ENCODE peak calls at places on chromosome 13, in ten cellular contexts. B is HepG2; S is PC-9; G is CD8-positive, alpha-beta T cell; X is astrocyte; W is cardiac muscle cell; Y is kidney; D is mesendoderm; O is heart left ventricle; U is CD4-positive, CD25-positive, alpha-beta regulatory T cell. M is an unnamed sample.

GRCh38 chr13:41458187-41458938 is 1.0 kb downstream of the RGCC start:
- DNase-seq in B (no peak), S (no peak), G (peak; percentile 32), X (peak; percentile 14), W (peak; percentile 18), Y (peak; percentile 79), D (peak; percentile 43), O (peak; percentile 32), U (peak; percentile 74), M (peak; percentile 52)

GRCh38 chr13:93304134-93304533 is 77.5 kb downstream of the GPC6 start:
- DNase-seq in B (no peak), S (no peak), G (no peak), X (no peak), W (no peak), Y (no peak), D (no peak), O (no peak), U (no peak), M (no peak)

GRCh38 chr13:51243832-51244231 is 21.6 kb downstream of the FAM124A start:
- DNase-seq in B (no peak), S (no peak), G (no peak), X (no peak), W (no peak), Y (no peak), D (peak; percentile 46), O (no peak), U (no peak), M (no peak)

GRCh38 chr13:34416833-34417425 is 525.1 kb upstream of the NBEA start:
- DNase-seq in B (no peak), S (no peak), G (no peak), X (peak; percentile 83), W (peak; percentile 88), Y (peak; percentile 81), D (no peak), O (peak; percentile 57), U (no peak), M (no peak)

GRCh38 chr13:19810996-19811881 is 28.5 kb upstream of the PSPC1 start:
- DNase-seq in B (peak; percentile 10), S (no peak), G (no peak), X (no peak), W (peak; percentile 12), Y (no peak), D (peak; percentile 3), O (no peak), U (no peak), M (no peak)

GRCh38 chr13:45004096-45004495 is 14.8 kb downstream of the GPALPP1 start:
- DNase-seq in B (no peak), S (no peak), G (no peak), X (no peak), W (no peak), Y (no peak), D (no peak), O (no peak), U (no peak), M (no peak)

GRCh38 chr13:51848674-51849073 is 3.7 kb upstream of the TMEM272 start:
- DNase-seq in B (peak; percentile 15), S (no peak), G (no peak), X (peak; percentile 49), W (peak; percentile 18), Y (no peak), D (no peak), O (no peak), U (no peak), M (no peak)

GRCh38 chr13:58949646-58950045 is 1214.1 kb downstream of the DIAPH3 start:
- DNase-seq in B (no peak), S (no peak), G (no peak), X (no peak), W (no peak), Y (no peak), D (peak; percentile 45), O (no peak), U (no peak), M (no peak)

GRCh38 chr13:94343243-94343585 is 136.3 kb downstream of the DCT start:
- DNase-seq in B (no peak), S (no peak), G (no peak), X (peak; percentile 61), W (no peak), Y (no peak), D (no peak), O (no peak), U (no peak), M (no peak)

GRCh38 chr13:91203430-91203829 is 144.1 kb upstream of the MIR17HG start:
- DNase-seq in B (peak; percentile 14), S (no peak), G (no peak), X (no peak), W (no peak), Y (no peak), D (peak; percentile 80), O (no peak), U (no peak), M (no peak)

DNA sequence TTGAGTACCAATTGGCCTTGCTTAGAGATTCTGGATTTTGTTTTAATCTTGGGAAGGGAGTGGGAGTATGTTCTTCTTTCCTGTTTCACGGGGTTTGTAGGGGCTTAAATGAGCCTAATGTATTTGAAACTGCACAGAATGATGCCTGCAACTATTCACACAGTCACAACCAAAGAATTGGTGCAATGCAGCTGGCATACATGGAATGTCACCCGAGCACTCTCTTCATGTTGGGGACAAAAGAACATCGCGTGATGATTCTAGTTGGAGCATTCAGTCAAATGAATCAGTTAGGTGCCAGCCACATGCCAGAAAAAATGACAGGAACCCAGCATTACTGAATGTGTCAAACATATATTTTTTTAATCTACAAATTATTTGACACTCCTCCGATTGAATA is 22.1 kb downstream of the STARD13 start:
- DNase-seq in B (no peak), S (peak; percentile 35), G (no peak), X (no peak), W (no peak), Y (no peak), D (no peak), O (no peak), U (no peak), M (no peak)
- H3K4me1 ChIP-seq in B (peaks cover 92% of the 10 kb centered on the region), S (peaks cover 46% of the 10 kb centered on the region), G (no peaks in the 10 kb centered on the region), X (peaks cover 40% of the 10 kb centered on the region), W (peaks cover 44% of the 10 kb centered on the region), Y (peaks cover 4% of the 10 kb centered on the region), D (peaks cover 4% of the 10 kb centered on the region), O (peaks cover 50% of the 10 kb centered on the region), U (no peaks in the 10 kb centered on the region), M (no peaks in the 10 kb centered on the region)

DNA sequence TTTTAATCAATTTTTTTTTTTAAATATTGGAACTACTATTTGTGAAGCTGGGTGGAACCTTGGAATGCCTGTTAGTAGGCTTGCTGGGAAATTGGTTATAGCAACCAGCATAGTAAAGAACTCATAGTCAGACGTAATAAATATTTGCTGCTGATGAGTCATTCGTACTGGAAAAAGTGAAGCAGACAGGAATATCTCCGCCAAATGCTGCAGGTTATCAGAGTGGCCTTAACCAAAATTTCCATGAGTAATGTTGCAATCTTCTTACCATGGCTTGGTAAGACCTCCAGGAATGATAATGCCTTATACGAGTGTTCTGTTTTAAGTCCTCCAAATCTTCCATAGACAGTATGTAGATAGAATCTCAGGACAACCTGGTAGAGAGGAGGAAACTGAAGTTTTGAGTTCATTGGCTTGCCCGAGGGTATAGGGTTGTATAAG is 34.2 kb downstream of the MBNL2 start:
- DNase-seq in B (peak; percentile 85), S (peak; percentile 50), G (no peak), X (peak; percentile 99), W (peak; percentile 95), Y (no peak), D (peak; percentile 58), O (no peak), U (no peak), M (no peak)
- H3K4me1 ChIP-seq in B (peaks cover 71% of the 10 kb centered on the region), S (peaks cover 91% of the 10 kb centered on the region), G (peaks cover 10% of the 10 kb centered on the region), X (peaks cover 67% of the 10 kb centered on the region), W (peaks cover 24% of the 10 kb centered on the region), Y (peaks cover 30% of the 10 kb centered on the region), D (peaks cover 4% of the 10 kb centered on the region), O (peaks cover 48% of the 10 kb centered on the region), U (peaks cover 28% of the 10 kb centered on the region), M (peaks cover 18% of the 10 kb centered on the region)

GRCh38 chr13:98975822-98976261 is 2.0 kb downstream of the DOCK9 start:
- DNase-seq in B (no peak), S (peak; percentile 13), G (no peak), X (no peak), W (peak; percentile 21), Y (no peak), D (peak; percentile 79), O (no peak), U (no peak), M (no peak)

GRCh38 chr13:98978280-98978679 is 416 bp upstream of the DOCK9 start:
- DNase-seq in B (no peak), S (peak; percentile 23), G (no peak), X (peak; percentile 97), W (peak; percentile 39), Y (no peak), D (no peak), O (no peak), U (no peak), M (no peak)

GRCh38 chr13:98976338-98976737 is 1.5 kb downstream of the DOCK9 start:
- DNase-seq in B (no peak), S (no peak), G (no peak), X (peak; percentile 51), W (peak; percentile 59), Y (no peak), D (no peak), O (no peak), U (no peak), M (no peak)

GRCh38 chr13:98977568-98978270 is at the start of gene DOCK9:
- DNase-seq in B (no peak), S (peak; percentile 54), G (no peak), X (peak; percentile 80), W (peak; percentile 81), Y (peak; percentile 82), D (peak; percentile 57), O (peak; percentile 75), U (no peak), M (no peak)

DNA sequence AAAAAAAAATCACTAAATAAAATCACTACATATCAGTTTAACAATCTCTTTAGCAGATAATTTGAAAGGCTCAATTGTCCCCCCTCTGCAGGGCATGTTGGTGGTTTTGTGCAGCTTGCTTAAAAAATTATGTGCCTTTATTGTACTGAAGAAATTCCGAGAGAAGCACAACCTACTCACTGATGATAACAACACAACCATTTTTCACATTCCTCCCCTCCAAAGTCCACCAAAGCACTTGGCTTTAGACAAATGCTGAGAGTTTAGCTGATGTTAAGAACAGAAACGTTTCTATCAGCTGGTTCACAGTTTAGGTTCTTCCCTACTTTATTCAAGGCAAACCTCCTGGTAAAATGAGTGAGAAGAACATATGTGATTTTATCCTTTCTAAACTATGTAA is 923 bp downstream of the DOCK9 start:
- DNase-seq in B (no peak), S (no peak), G (no peak), X (peak; percentile 59), W (peak; percentile 48), Y (no peak), D (no peak), O (no peak), U (no peak), M (no peak)
- H3K4me1 ChIP-seq in B (peaks cover 10% of the 10 kb centered on the region), S (peaks cover 66% of the 10 kb centered on the region), G (peaks cover 54% of the 10 kb centered on the region), X (peaks cover 48% of the 10 kb centered on the region), W (peaks cover 50% of the 10 kb centered on the region), Y (no peaks in the 10 kb centered on the region), D (peaks cover 13% of the 10 kb centered on the region), O (peaks cover 8% of the 10 kb centered on the region), U (peaks cover 2% of the 10 kb centered on the region), M (peaks cover 69% of the 10 kb centered on the region)

DNA sequence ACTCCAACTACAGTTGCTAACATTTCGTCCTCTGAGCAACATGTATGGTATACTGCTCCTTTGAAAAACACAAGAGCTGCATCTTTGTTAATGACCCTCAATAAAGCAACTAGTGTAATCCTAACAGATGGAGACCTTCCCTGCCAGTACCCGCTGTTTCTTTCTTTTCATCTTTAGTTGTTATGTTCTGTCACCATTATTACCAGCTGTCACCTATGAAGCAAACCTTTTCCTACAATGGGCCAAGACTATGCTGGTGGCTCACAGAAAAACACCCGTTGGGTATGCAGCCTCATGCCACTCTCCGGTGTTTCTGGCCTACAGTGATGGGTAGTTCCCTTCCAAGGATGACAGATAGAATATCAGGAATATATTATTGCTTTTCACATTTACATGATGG is 29.7 kb upstream of the CYSLTR2 start:
- DNase-seq in B (no peak), S (no peak), G (no peak), X (no peak), W (no peak), Y (no peak), D (no peak), O (no peak), U (no peak), M (no peak)
- H3K4me1 ChIP-seq in B (peaks cover 45% of the 10 kb centered on the region), S (no peaks in the 10 kb centered on the region), G (no peaks in the 10 kb centered on the region), X (peaks cover 18% of the 10 kb centered on the region), W (peaks cover 10% of the 10 kb centered on the region), Y (peaks cover 25% of the 10 kb centered on the region), D (peaks cover 2% of the 10 kb centered on the region), O (no peaks in the 10 kb centered on the region), U (no peaks in the 10 kb centered on the region), M (no peaks in the 10 kb centered on the region)